ENCODE peak calls at places on chromosomes 12 and 14, in four cellular contexts. One of them, this sample, is unnamed.

GRCh38 chr12:21483531-21483930 is 17.9 kb downstream of the RECQL start:
- DNase-seq in GM12878: no peak
- DNase-seq in HepG2: no peak
- DNase-seq in K562: no peak
- DNase-seq in this sample: no peak

GRCh38 chr14:81516941-81517797 is 16.5 kb downstream of the SEL1L start:
- DNase-seq in GM12878: no peak
- DNase-seq in HepG2: peak
- DNase-seq in K562: no peak
- DNase-seq in this sample: no peak

GRCh38 chr12:51590347-51591019 is 550 bp upstream of the SCN8A start:
- DNase-seq in GM12878: no peak
- DNase-seq in HepG2: peak
- DNase-seq in K562: peak
- DNase-seq in this sample: peak

GRCh38 chr12:79674629-79675028 is 16.1 kb downstream of the PAWR start:
- DNase-seq in GM12878: no peak
- DNase-seq in HepG2: no peak
- DNase-seq in K562: no peak
- DNase-seq in this sample: no peak

GRCh38 chr12:128449146-128449894 is 182.3 kb downstream of the TMEM132C start:
- DNase-seq in GM12878: no peak
- DNase-seq in HepG2: no peak
- DNase-seq in K562: no peak
- DNase-seq in this sample: no peak

GRCh38 chr14:74459289-74459946 is 33.4 kb upstream of the SYNDIG1L start:
- DNase-seq in GM12878: no peak
- DNase-seq in HepG2: peak
- DNase-seq in K562: peak
- DNase-seq in this sample: peak

GRCh38 chr12:6757028-6757689 is 4.2 kb upstream of the MLF2 start:
- DNase-seq in GM12878: no peak
- DNase-seq in HepG2: no peak
- DNase-seq in K562: no peak
- DNase-seq in this sample: no peak

GRCh38 chr12:130447655-130447965 is 109.9 kb downstream of the PIWIL1 start:
- DNase-seq in GM12878: no peak
- DNase-seq in HepG2: no peak
- DNase-seq in K562: no peak
- DNase-seq in this sample: no peak

GRCh38 chr12:58966939-58967338 is 46.6 kb upstream of the LRIG3 start:
- DNase-seq in GM12878: no peak
- DNase-seq in HepG2: no peak
- DNase-seq in K562: no peak
- DNase-seq in this sample: no peak

GRCh38 chr12:72346331-72346944 is 74.3 kb downstream of the TRHDE start:
- DNase-seq in GM12878: peak
- DNase-seq in HepG2: peak
- DNase-seq in K562: peak
- DNase-seq in this sample: peak

GRCh38 chr12:86193931-86194330 is 62.3 kb downstream of the MGAT4C start:
- DNase-seq in GM12878: no peak
- DNase-seq in HepG2: no peak
- DNase-seq in K562: no peak
- DNase-seq in this sample: no peak

GRCh38 chr12:49930515-49931288 is 19.8 kb upstream of the AQP2 start:
- DNase-seq in GM12878: no peak
- DNase-seq in HepG2: no peak
- DNase-seq in K562: no peak
- DNase-seq in this sample: no peak

GRCh38 chr12:46244273-46244672 is 24.6 kb downstream of the SLC38A1 start:
- DNase-seq in GM12878: no peak
- DNase-seq in HepG2: no peak
- DNase-seq in K562: no peak
- DNase-seq in this sample: no peak

GRCh38 chr14:31380106-31380505 is 40.2 kb downstream of the HEATR5A start:
- DNase-seq in GM12878: no peak
- DNase-seq in HepG2: no peak
- DNase-seq in K562: no peak
- DNase-seq in this sample: no peak
- TF ChIP-seq CBX5 in GM12878: no peak
- TF ChIP-seq CBX5 in HepG2: no peak
- TF ChIP-seq CBX5 in K562: no peak
- TF ChIP-seq CBX5 in this sample: no peak

GRCh38 chr14:23181946-23182345 is 1.5 kb downstream of the SLC7A8 start:
- DNase-seq in GM12878: no peak
- DNase-seq in HepG2: no peak
- DNase-seq in K562: no peak
- DNase-seq in this sample: no peak
- TF ChIP-seq CBX5 in GM12878: no peak
- TF ChIP-seq CBX5 in HepG2: no peak
- TF ChIP-seq CBX5 in K562: no peak
- TF ChIP-seq CBX5 in this sample: no peak

DNA sequence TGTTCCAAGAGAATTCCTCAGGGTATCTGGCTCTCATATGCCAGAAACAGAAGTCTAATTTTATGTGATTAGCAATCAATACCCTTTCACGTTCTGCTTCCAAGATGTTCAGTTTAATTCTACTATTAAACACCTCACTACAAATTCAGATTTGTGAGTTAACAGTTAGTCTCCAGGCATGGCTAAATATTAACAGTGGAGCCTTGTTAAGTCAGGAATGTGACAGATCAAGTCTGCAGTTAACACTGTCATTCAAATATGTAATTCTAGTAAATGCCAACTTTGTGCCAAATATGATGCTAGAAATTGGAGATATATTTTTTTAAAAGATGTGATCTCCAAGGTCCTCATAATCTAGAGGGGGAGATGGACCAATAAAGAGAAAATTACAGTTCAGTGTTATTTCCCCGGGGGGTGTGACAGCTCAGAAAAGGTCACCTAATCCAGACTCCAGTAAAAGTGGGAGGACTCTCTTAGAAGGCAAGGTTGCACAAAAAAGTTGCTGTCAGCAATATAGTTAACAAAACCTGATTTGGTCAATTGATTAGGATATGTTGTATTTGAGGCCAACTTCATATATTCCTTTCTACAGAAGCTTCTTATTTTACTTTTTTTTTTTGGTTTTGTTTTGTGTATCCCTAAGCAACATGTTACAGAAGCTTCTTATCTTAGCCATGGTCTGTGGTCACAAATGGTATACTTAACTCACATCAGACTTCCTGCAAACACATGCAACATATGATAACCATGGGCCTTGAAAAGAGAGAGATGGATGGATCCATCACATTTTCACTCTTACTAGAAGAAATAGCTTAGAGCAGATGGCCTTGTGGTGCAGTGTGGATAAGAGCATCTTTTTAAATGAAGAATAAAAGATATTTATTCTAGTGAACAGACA is 18.4 kb upstream of the RNU6-7 start:
- DNase-seq in GM12878: no peak
- DNase-seq in HepG2: no peak
- DNase-seq in K562: peak
- DNase-seq in this sample: no peak
- TF ChIP-seq CBX5 in GM12878: no peak
- TF ChIP-seq CBX5 in HepG2: no peak
- TF ChIP-seq CBX5 in K562: no peak
- TF ChIP-seq CBX5 in this sample: no peak

GRCh38 chr14:35341454-35342159 is 49.4 kb downstream of the PSMA6 start:
- DNase-seq in GM12878: no peak
- DNase-seq in HepG2: peak
- DNase-seq in K562: no peak
- DNase-seq in this sample: no peak
- TF ChIP-seq CBX5 in GM12878: no peak
- TF ChIP-seq CBX5 in HepG2: no peak
- TF ChIP-seq CBX5 in K562: no peak
- TF ChIP-seq CBX5 in this sample: no peak

GRCh38 chr14:105472496-105472991 is 2.1 kb upstream of the CRIP2 start:
- DNase-seq in GM12878: no peak
- DNase-seq in HepG2: no peak
- DNase-seq in K562: no peak
- DNase-seq in this sample: no peak

GRCh38 chr14:105473033-105473676 is 1.5 kb upstream of the CRIP2 start:
- DNase-seq in GM12878: no peak
- DNase-seq in HepG2: no peak
- DNase-seq in K562: no peak
- DNase-seq in this sample: no peak

GRCh38 chr14:105470812-105471771 is 3.5 kb upstream of the CRIP2 start:
- DNase-seq in GM12878: no peak
- DNase-seq in HepG2: no peak
- DNase-seq in K562: peak
- DNase-seq in this sample: peak

GRCh38 chr14:105470163-105470811 is 4.3 kb upstream of the CRIP2 start:
- DNase-seq in GM12878: no peak
- DNase-seq in HepG2: no peak
- DNase-seq in K562: no peak
- DNase-seq in this sample: no peak

GRCh38 chr14:105471823-105472495 is 2.7 kb upstream of the CRIP2 start:
- DNase-seq in GM12878: no peak
- DNase-seq in HepG2: no peak
- DNase-seq in K562: no peak
- DNase-seq in this sample: no peak
- TF ChIP-seq CBX5 in GM12878: no peak
- TF ChIP-seq CBX5 in HepG2: no peak
- TF ChIP-seq CBX5 in K562: no peak
- TF ChIP-seq CBX5 in this sample: no peak